ENCODE peak calls at places on chromosomes 6 and 20, in five cellular contexts. C is spleen, W is RWPE1, P is A549, J is tibial nerve. X is an unnamed sample.

GRCh38 chr6:154302111-154302752 is 54.4 kb downstream of the IPCEF1 start:
- DNase-seq in C (no peak), W (no peak), P (no peak), J (no peak), X (no peak)

GRCh38 chr6:75813476-75814250 is 64.6 kb downstream of the MYO6 start:
- DNase-seq in C (no peak), W (no peak), P (no peak), J (no peak), X (no peak)

GRCh38 chr6:30100585-30101422 is 12.1 kb downstream of the TRIM31 start:
- DNase-seq in C (no peak), W (peak), P (no peak), J (no peak), X (peak)

GRCh38 chr20:51404297-51405060 is 138.0 kb downstream of the NFATC2 start:
- DNase-seq in C (peak), W (no peak), P (no peak), J (no peak), X (no peak)

GRCh38 chr20:63360850-63361497 is at the start of gene CHRNA4:
- DNase-seq in C (peak), W (peak), P (peak), J (no peak), X (no peak)

GRCh38 chr20:62315773-62316172 is 13.0 kb downstream of the ADRM1 start:
- DNase-seq in C (no peak), W (no peak), P (no peak), J (no peak), X (no peak)

GRCh38 chr6:33683051-33683571 is 28.4 kb downstream of the UQCC2 start:
- DNase-seq in C (peak), W (no peak), P (no peak), J (no peak), X (no peak)

GRCh38 chr6:104816141-104816540 is 43.6 kb downstream of the HACE1 start:
- DNase-seq in C (peak), W (no peak), P (no peak), J (no peak), X (no peak)

GRCh38 chr6:53986165-53986720 is 125.0 kb upstream of the MLIP start:
- DNase-seq in C (no peak), W (peak), P (peak), J (no peak), X (peak)

GRCh38 chr20:58053391-58054055 is 174.9 kb downstream of the ANKRD60 start:
- DNase-seq in C (no peak), W (no peak), P (no peak), J (no peak), X (no peak)

GRCh38 chr6:109793793-109794192 is 102.7 kb downstream of the FIG4 start:
- DNase-seq in C (no peak), W (peak), P (peak), J (no peak), X (no peak)

GRCh38 chr20:17315491-17316231 is 88.8 kb downstream of the PCSK2 start:
- DNase-seq in C (no peak), W (no peak), P (no peak), J (no peak), X (no peak)

GRCh38 chr6:35710241-35710847 is 21.6 kb upstream of the FKBP5 start:
- DNase-seq in C (no peak), W (no peak), P (no peak), J (no peak), X (no peak)

GRCh38 chr20:4840831-4841230 is 119.1 kb downstream of the PRND start:
- DNase-seq in C (no peak), W (no peak), P (no peak), J (no peak), X (no peak)

GRCh38 chr20:16212790-16213189 is 360.5 kb downstream of the KIF16B start:
- DNase-seq in C (no peak), W (no peak), P (no peak), J (no peak), X (no peak)

GRCh38 chr20:21513881-21514540 is at the start of gene NKX2-2:
- DNase-seq in C (no peak), W (no peak), P (no peak), J (no peak), X (no peak)

GRCh38 chr20:38926934-38927616 is 858 bp downstream of the FAM83D start:
- DNase-seq in C (no peak), W (peak), P (peak), J (no peak), X (no peak)

GRCh38 chr6:75207211-75207984 is 1.5 kb upstream of the COL12A1 start:
- DNase-seq in C (peak), W (no peak), P (no peak), J (no peak), X (no peak)

GRCh38 chr6:167658106-167658505 is 168.6 kb upstream of the AFDN start:
- DNase-seq in C (peak), W (no peak), P (no peak), J (no peak), X (no peak)

GRCh38 chr20:5524886-5525285 is 208.1 kb upstream of the PROKR2 start:
- DNase-seq in C (no peak), W (no peak), P (no peak), J (no peak), X (peak)

GRCh38 chr6:56335733-56336132 is 88.4 kb upstream of the COL21A1 start:
- DNase-seq in C (no peak), W (peak), P (peak), J (no peak), X (no peak)

GRCh38 chr6:149473080-149474052 is 11.4 kb downstream of the ZC3H12D start:
- DNase-seq in C (peak), W (no peak), P (peak), J (no peak), X (no peak)

GRCh38 chr20:48180637-48181036 is 395.4 kb upstream of the SULF2 start:
- DNase-seq in C (no peak), W (no peak), P (peak), J (no peak), X (no peak)

GRCh38 chr6:104862456-104862855 is 2.7 kb upstream of the HACE1 start:
- DNase-seq in C (no peak), W (no peak), P (no peak), J (no peak), X (no peak)

GRCh38 chr20:20823469-20823868 is 111.0 kb upstream of the RALGAPA2 start:
- DNase-seq in C (no peak), W (no peak), P (no peak), J (no peak), X (no peak)

GRCh38 chr20:46400253-46400652 is 6.2 kb downstream of the ELMO2 start:
- DNase-seq in C (no peak), W (no peak), P (no peak), J (no peak), X (no peak)

GRCh38 chr6:119533603-119534279 is 184.2 kb upstream of the MAN1A1 start:
- DNase-seq in C (no peak), W (peak), P (no peak), J (no peak), X (no peak)

GRCh38 chr6:163634514-163635171 is 220.1 kb downstream of the QKI start:
- DNase-seq in C (no peak), W (peak), P (no peak), J (no peak), X (no peak)

GRCh38 chr6:97294451-97294850 is 11.4 kb upstream of the MMS22L start:
- DNase-seq in C (no peak), W (no peak), P (no peak), J (no peak), X (no peak)

GRCh38 chr20:2878515-2878914 is 5.2 kb downstream of the PTPRA start:
- DNase-seq in C (no peak), W (no peak), P (no peak), J (no peak), X (no peak)

DNA sequence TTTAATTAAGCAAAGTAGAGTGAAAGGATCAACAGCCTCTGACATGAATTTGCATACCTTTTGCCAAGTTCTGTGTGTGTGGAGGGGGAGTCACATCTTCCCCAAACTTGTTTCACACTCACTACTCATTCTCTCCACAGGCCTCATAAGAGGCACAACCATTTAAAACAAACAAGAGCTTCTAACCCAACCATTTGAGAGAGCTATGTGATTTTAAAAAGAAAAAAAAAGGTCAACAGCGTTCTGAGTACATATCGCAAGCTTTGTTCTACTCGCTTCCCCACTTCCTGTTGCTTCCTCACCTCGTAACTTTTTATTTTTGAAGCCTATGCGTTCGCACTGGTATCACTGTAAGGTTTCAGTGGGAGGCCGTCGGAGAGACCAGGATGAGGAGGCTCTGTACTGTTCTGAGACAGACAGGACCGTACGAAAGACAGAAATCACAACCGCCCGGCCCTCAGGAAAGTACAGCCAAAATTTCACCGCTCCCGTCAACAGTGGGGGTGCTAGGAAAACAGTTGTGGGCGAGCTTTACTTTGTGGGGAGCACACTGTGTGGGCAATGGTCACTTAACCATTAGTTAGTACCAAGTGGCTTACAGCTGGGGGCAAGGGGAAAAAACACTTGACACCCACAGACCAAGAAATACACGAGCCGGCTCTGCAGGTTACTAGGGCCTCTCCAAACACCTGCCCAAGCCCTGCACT is 61.3 kb downstream of the TRERF1 start:
- DNase-seq in C (no peak), W (no peak), P (no peak), J (no peak), X (no peak)
- H3K27ac ChIP-seq in C (peak), W (peak), P (no peak), J (no peak), X (no peak)

DNA sequence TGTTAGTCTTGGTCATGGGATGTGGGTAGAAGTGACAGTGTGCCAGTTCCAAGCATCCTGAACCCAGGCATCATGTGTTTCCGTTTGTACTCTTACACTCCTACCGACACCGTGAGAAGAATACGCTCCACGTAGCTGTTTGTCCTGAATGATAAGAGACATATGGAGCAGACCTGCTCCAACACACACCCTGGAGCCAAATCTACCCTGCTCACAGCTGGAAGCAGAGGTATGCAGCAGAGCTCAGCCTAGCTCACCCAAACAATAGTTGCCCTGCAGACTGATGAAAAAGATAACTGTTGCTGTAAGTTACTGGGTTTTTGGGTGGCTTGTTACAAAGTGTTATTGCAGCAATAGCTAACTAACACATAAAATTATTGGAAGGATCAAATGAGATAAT is 14.3 kb upstream of the PDSS2 start:
- DNase-seq in C (no peak), W (no peak), P (no peak), J (no peak), X (no peak)
- TF ChIP-seq CTCF in C (no peak), W (no peak), P (no peak), J (no peak), X (no peak)

DNA sequence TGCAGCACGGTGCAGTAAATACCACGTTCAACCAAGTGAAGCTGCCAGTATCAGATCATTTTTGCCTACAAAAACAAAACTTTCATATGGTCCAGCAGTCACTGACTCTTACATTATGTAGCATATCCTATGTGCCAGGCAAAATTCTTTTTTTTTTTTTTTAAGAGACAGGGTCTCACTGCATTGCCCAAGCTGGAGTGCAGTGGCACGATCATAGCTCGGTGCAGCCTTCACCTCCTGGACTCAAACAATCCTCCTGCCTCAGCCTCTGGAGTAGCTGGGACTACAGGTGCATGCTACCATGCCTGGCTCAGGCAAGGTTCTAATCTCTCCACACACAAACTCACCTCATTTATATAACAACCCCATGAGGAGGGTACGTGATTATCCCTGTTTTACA is 208.6 kb upstream of the JARID2 start:
- DNase-seq in C (no peak), W (no peak), P (no peak), J (no peak), X (no peak)
- H3K27ac ChIP-seq in C (no peak), W (no peak), P (no peak), J (no peak), X (peak)

GRCh38 chr6:17999430-17999829 is 12.0 kb upstream of the KIF13A start:
- DNase-seq in C (no peak), W (no peak), P (no peak), J (no peak), X (no peak)

GRCh38 chr6:17998003-17998402 is 10.6 kb upstream of the KIF13A start:
- DNase-seq in C (no peak), W (no peak), P (no peak), J (no peak), X (no peak)

GRCh38 chr6:17995414-17995813 is 8.0 kb upstream of the KIF13A start:
- DNase-seq in C (no peak), W (no peak), P (no peak), J (no peak), X (no peak)

GRCh38 chr6:17998442-17998841 is 11.0 kb upstream of the KIF13A start:
- DNase-seq in C (no peak), W (no peak), P (no peak), J (no peak), X (no peak)

DNA sequence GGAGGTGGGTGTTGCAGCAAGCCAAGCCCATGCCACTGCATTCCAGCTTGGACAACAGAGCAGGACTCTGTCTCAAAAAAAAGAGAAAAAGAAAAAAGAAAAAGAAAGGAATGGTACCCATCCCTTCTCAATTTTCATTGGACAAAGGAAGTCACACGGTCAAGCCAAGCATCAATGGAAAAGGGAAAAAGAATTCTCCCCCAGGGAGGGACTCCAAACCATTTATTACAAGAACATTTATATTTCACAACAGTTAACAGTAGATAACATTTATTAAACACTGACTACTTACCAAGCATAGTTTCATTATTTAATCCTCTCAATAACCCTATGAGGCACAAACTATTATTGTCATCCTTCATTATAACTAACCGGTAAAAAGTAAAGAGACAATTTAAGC is 6.6 kb upstream of the KIF13A start:
- DNase-seq in C (no peak), W (no peak), P (no peak), J (no peak), X (no peak)
- TF ChIP-seq CTCF in C (no peak), W (no peak), P (no peak), J (no peak), X (no peak)

DNA sequence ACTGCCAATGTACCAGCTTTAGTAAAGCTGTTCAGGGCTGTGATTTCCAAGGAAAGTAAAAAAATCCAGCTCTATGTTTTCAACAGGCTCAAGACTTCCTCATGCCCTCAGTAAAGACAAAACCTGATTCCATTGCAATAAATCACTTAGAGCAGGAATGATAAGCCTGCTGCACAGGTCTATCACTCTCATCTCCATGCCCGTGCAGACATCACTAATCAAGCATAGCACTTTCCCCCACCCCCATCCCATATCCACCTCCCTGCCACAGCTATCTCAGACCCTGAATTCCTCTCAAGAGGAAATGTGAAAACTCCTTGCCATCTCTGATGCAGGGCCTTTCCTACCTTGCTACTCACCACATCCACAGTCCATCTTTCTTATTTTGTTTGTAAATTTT is 554.9 kb downstream of the MAFB start:
- DNase-seq in C (no peak), W (no peak), P (no peak), J (no peak), X (no peak)
- H3K27ac ChIP-seq in C (no peak), W (no peak), P (no peak), J (no peak), X (no peak)

DNA sequence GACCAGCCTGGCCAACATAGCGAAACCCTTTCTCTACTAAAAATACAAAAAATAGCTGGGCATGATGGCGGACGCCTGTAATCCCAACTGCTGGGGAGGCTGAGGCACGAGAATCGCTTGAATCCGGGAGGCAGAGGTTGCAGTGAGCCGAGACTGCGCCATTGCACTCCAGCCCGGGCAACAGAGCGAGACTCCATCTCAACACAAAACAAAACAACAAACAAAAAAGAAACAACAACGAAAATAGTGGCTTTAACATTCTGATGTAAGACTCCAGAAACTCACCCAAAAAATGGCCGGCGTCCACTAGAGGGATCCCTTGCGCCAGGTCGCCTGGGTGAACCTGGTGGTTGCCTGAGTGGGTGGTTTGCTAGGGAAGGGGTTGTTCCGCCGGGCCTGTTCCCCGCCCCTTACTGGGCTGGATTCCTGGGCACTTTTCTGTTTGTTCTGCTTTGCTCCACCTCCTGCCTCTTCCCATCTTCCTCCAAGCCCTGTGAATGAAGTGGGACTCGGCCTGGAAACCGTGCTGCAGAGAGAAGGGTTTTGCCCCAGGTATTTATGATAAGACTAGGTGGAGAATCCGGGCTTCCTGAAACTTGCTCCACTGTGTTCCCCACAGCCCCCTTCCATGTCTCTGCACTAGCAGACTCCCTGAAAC is 1.5 kb downstream of the PABPC1L start:
- DNase-seq in C (peak), W (peak), P (peak), J (no peak), X (peak)
- TF ChIP-seq CTCF in C (no peak), W (no peak), P (peak), J (no peak), X (peak)

DNA sequence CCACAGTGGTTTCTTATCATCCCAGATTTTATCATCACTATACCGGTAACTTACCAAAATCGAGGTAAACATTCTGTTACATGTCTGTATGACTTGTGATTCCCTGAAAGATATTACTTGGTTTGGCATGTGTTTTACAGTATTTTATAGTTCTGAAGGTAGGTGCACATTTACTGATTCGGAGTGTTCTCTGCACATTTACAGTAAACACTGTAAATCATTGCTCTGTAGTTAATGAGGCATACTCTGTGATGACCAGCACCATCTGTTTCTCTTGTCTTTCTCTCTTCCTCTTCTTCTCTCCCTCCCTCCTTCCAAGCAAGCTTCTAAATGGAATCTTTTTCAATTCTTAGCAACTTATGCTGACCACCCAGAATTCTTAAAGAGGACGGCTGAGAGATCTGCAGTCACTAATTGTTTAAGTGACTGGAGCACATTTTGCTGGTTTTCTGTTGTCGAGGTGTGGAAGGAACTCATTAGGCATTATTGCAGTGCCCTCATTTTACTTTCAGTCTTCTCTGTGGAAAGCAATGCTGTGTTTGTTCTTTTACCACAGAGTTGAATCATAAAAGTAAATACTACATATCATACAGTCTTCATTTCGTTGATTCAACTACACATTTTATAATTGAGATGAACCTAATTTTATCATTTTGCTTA is 126.5 kb downstream of the UTRN start:
- DNase-seq in C (no peak), W (no peak), P (no peak), J (no peak), X (no peak)
- H3K27ac ChIP-seq in C (peak), W (no peak), P (peak), J (no peak), X (no peak)

GRCh38 chr6:139374357-139375238 is at the start of gene CITED2:
- DNase-seq in C (peak), W (peak), P (peak), J (peak), X (peak)

GRCh38 chr6:139375239-139376053 is 998 bp upstream of the CITED2 start:
- DNase-seq in C (peak), W (peak), P (peak), J (peak), X (peak)

GRCh38 chr6:139376054-139376355 is 1.6 kb upstream of the CITED2 start:
- DNase-seq in C (no peak), W (peak), P (no peak), J (no peak), X (no peak)

GRCh38 chr6:139378226-139378625 is 3.8 kb upstream of the CITED2 start:
- DNase-seq in C (no peak), W (no peak), P (no peak), J (no peak), X (no peak)

GRCh38 chr6:139376604-139377218 is 2.3 kb upstream of the CITED2 start:
- DNase-seq in C (no peak), W (peak), P (peak), J (peak), X (no peak)
- TF ChIP-seq CTCF in C (no peak), W (peak), P (no peak), J (peak), X (no peak)

X was measured in WERI-Rb-1.